ENCODE peak calls at places on chromosomes 13 and 19, in four cellular contexts. S, W, V and M are unnamed samples.

GRCh38 chr13:112242777-112243176 is 133.4 kb upstream of the SPACA7 start:
- DNase-seq in S (no peak), W (no peak), V (no peak), M (no peak)

GRCh38 chr19:18340237-18340989 is at the start of gene PGPEP1:
- DNase-seq in S (peak), W (no peak), V (peak), M (peak)

GRCh38 chr13:42384265-42384664 is 112.3 kb downstream of the AKAP11 start:
- DNase-seq in S (no peak), W (no peak), V (no peak), M (no peak)

GRCh38 chr19:29013988-29014387 is 199.0 kb downstream of the UQCRFS1 start:
- DNase-seq in S (no peak), W (no peak), V (no peak), M (no peak)

GRCh38 chr13:41597348-41598041 is 140.1 kb downstream of the RGCC start:
- DNase-seq in S (no peak), W (no peak), V (no peak), M (no peak)

GRCh38 chr13:88937381-88937780 is 1266.2 kb downstream of the SLITRK5 start:
- DNase-seq in S (no peak), W (no peak), V (no peak), M (no peak)

GRCh38 chr13:98466634-98467236 is 110.2 kb downstream of the STK24 start:
- DNase-seq in S (peak), W (no peak), V (peak), M (peak)

GRCh38 chr13:113084094-113084942 is 21.3 kb upstream of the F7 start:
- DNase-seq in S (no peak), W (no peak), V (no peak), M (no peak)

GRCh38 chr13:113209336-113209879 is at the start of gene CUL4A:
- DNase-seq in S (peak), W (peak), V (peak), M (peak)

GRCh38 chr19:679418-680286 is 3.5 kb downstream of the FSTL3 start:
- DNase-seq in S (peak), W (no peak), V (no peak), M (peak)

GRCh38 chr13:27372896-27373295 is 51.5 kb upstream of the GTF3A start:
- DNase-seq in S (peak), W (no peak), V (no peak), M (no peak)

GRCh38 chr19:50312967-50313811 is 16.0 kb downstream of the KCNC3 start:
- DNase-seq in S (no peak), W (no peak), V (no peak), M (no peak)
- TF ChIP-seq POLR2A in S (no peak), W (no peak), V (no peak), M (no peak)

GRCh38 chr19:32650671-32651070 is 24.3 kb downstream of the ANKRD27 start:
- DNase-seq in S (no peak), W (no peak), V (no peak), M (no peak)

GRCh38 chr19:32646556-32646955 is 28.4 kb downstream of the ANKRD27 start:
- DNase-seq in S (no peak), W (no peak), V (no peak), M (no peak)

GRCh38 chr19:32651729-32652140 is 23.2 kb downstream of the ANKRD27 start:
- DNase-seq in S (peak), W (no peak), V (no peak), M (no peak)

GRCh38 chr19:32647361-32647760 is 27.6 kb downstream of the ANKRD27 start:
- DNase-seq in S (no peak), W (no peak), V (no peak), M (no peak)

DNA sequence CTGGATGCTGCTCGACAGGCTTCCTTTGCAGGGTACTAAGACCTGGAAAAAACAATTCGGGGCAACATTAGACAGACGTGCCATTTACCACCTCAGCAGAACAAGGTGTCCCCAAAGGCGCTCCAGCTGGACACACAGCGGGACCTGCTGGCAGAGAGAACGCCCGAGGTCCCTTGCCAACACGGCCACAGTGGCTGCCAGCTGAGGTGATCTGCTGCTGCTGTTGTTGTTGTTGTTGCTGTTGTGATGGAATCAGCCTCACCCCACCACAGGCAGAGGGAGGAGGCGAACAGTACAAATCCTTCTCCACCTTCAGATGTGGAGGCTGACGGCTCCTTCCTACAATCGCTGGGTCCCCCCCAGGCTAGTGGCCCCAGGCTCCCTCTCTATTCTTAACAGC is 25.2 kb downstream of the ANKRD27 start:
- DNase-seq in S (no peak), W (no peak), V (no peak), M (no peak)
- TF ChIP-seq POLR2A in S (no peak), W (no peak), V (no peak), M (no peak)

DNA sequence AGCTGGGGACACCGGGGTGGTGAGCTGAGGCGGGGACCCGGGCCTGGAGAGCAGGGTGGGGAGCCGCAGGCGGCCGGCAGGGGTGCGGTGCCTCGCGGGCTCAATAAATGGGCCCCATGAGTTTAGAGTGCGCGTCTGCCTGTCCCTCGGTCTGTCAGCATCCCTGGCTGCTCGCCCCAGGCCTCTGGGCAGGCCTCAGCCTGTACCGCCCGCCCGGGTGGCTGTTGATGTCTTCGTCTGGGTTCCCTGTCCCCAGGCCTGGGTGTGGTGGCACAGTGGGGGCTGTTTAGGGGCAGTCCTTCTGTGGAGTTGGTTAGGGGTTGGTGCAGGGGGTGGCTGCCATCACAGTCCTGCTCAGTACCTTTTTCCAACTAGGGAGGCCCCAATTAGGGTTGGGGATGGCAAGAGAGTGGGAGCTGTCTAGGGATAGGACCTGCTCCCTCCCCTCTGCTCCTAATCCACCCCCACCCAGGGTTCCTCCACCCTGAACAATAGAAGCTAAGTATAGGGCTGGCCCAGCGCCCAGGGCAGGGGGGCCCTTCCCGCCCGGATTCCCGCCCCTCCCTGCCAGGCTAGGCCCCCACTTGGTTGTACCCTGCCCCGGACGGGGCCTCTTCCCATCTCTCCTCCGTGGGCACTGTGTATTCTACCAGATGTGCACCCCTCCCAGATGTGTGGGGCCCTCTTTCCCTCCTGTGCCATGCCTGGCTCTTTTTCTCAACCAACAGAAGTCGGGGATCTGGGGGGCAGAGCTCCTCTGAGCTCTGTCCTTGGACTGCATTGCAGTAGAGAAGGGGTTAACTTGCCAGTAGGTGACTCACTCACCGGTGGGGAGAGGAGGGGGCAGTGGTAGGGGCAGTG is 12.4 kb downstream of the CIC start:
- DNase-seq in S (peak), W (peak), V (no peak), M (peak)
- TF ChIP-seq POLR2A in S (no peak), W (no peak), V (no peak), M (no peak)

GRCh38 chr19:46718157-46718933 is 1.4 kb upstream of the PRKD2 start:
- DNase-seq in S (peak), W (no peak), V (peak), M (no peak)
- TF ChIP-seq POLR2A in S (no peak), W (no peak), V (no peak), M (no peak)

GRCh38 chr19:13152854-13153626 is 2.8 kb downstream of the IER2 start:
- DNase-seq in S (peak), W (peak), V (peak), M (peak)
- TF ChIP-seq POLR2A in S (peak), W (peak), V (peak), M (peak)

DNA sequence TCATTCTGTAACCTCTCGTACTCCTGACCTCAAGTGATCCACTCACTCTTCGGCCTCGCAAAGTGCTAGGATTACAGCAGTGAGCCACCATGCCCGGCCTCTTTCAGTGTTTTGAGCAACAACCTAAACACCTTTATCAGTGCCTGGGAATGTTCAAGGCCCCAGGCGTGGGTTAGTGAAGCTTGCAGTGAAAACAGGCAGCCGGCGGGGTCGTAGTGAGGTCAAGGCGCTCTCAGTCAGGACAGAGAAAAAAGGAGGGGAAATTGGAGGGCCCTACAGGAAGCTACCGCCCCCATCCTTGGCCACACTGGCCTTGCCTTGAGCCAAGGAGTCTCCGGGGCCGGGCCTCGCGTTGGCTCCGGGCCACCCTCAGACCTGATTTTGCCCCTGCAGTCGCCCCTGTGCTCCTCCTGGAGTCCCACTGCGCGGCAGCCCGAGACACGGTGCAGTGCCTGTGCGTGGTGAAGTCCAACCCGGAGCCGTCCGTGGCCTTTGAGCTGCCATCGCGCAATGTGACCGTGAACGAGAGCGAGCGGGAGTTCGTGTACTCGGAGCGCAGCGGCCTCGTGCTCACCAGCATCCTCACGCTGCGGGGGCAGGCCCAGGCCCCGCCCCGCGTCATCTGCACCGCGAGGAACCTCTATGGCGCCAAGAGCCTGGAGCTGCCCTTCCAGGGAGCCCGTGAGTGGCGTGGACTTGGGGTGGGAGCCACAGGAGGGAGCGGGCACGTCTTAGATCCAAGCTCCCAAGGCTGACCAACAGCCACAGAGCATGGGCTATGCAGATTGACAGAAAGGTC is 17.7 kb downstream of the MAG start:
- DNase-seq in S (no peak), W (peak), V (no peak), M (no peak)
- TF ChIP-seq POLR2A in S (no peak), W (no peak), V (no peak), M (no peak)